ENCODE peak calls at places on chromosomes 13 and 19, in ten cellular contexts. F, E, V, B, T, P, N, A, K and R are unnamed samples.

GRCh38 chr13:62510906-62511655 is 1095.4 kb upstream of the PCDH20 start:
- DNase-seq in F (no peak), E (no peak), V (no peak), B (peak; percentile 4), T (no peak), P (no peak), N (no peak), A (no peak), K (no peak), R (no peak)

GRCh38 chr13:40895715-40896184 is 106.3 kb downstream of the SLC25A15 start:
- DNase-seq in F (no peak), E (no peak), V (no peak), B (no peak), T (no peak), P (no peak), N (no peak), A (no peak), K (no peak), R (no peak)

GRCh38 chr19:47446534-47447469 is 24.9 kb downstream of the SLC8A2 start:
- DNase-seq in F (no peak), E (no peak), V (no peak), B (no peak), T (no peak), P (no peak), N (peak; percentile 94), A (no peak), K (no peak), R (no peak)

GRCh38 chr13:97387487-97388353 is 46.2 kb upstream of the RAP2A start:
- DNase-seq in F (no peak), E (no peak), V (no peak), B (no peak), T (peak; percentile 84), P (no peak), N (no peak), A (no peak), K (no peak), R (no peak)

GRCh38 chr19:43804443-43804842 is 2.2 kb upstream of the LYPD5 start:
- DNase-seq in F (no peak), E (no peak), V (no peak), B (no peak), T (peak; percentile 36), P (no peak), N (no peak), A (no peak), K (no peak), R (no peak)

GRCh38 chr13:98729526-98730057 is 22.9 kb downstream of the SLC15A1 start:
- DNase-seq in F (no peak), E (no peak), V (no peak), B (no peak), T (no peak), P (no peak), N (no peak), A (no peak), K (no peak), R (no peak)

GRCh38 chr13:32261567-32261966 is 53.6 kb downstream of the ZAR1L start:
- DNase-seq in F (no peak), E (peak; percentile 86), V (peak; percentile 91), B (peak; percentile 90), T (peak; percentile 87), P (no peak), N (no peak), A (no peak), K (peak; percentile 79), R (peak; percentile 44)

GRCh38 chr13:22243519-22244197 is 572.8 kb downstream of the FGF9 start:
- DNase-seq in F (no peak), E (no peak), V (no peak), B (no peak), T (no peak), P (no peak), N (no peak), A (no peak), K (no peak), R (no peak)

DNA sequence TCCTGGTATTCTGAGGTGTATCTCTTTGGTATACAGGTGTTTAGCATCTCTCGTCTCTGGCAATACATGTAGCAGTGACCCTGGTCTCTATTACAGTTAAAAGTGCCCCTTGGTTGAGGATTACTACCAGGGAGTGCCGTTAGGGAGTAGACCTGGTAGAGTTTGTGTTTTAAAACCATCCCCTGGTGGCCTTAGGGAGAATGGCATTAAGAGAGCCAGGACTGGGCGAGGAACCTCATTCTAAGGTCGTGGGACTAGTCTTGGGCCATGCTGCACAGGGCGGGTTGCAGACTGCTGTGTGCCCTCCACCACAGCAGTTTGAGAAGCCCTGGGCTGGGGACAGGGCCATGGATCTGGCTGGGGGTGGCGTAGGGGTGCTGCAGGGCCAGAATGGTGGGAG is 35.0 kb downstream of the B3GLCT start:
- DNase-seq in F (peak; percentile 27), E (no peak), V (no peak), B (no peak), T (no peak), P (no peak), N (peak; percentile 11), A (no peak), K (no peak), R (no peak)
- TF ChIP-seq CTCF in F (peak; percentile 45), E (peak; percentile 52), V (peak; percentile 39), B (no peak), T (no peak), P (peak; percentile 63), N (no peak), A (peak; percentile 31), K (no peak), R (peak; percentile 53)

DNA sequence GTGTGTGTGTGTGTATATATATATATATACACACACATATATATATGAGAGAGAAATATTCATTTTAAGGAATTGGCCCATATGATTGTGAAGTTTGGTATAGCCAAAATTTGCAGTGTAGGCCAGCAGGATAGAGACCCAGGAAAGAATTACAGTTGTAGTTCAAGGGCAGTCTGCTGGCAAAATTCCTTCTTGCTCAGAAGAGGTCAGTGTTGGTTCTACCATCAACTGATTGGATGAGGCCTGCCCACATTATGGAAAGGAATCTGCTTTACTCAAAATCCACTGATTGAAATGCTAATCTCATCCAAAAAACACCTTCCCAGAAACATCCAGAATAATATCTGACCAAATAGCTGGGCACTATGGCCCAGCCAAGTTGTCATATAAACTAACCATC is 24.0 kb downstream of the RNF6 start:
- DNase-seq in F (no peak), E (no peak), V (no peak), B (no peak), T (no peak), P (no peak), N (no peak), A (no peak), K (no peak), R (no peak)
- TF ChIP-seq CTCF in F (no peak), E (no peak), V (no peak), B (no peak), T (no peak), P (no peak), N (no peak), A (no peak), K (no peak), R (no peak)

DNA sequence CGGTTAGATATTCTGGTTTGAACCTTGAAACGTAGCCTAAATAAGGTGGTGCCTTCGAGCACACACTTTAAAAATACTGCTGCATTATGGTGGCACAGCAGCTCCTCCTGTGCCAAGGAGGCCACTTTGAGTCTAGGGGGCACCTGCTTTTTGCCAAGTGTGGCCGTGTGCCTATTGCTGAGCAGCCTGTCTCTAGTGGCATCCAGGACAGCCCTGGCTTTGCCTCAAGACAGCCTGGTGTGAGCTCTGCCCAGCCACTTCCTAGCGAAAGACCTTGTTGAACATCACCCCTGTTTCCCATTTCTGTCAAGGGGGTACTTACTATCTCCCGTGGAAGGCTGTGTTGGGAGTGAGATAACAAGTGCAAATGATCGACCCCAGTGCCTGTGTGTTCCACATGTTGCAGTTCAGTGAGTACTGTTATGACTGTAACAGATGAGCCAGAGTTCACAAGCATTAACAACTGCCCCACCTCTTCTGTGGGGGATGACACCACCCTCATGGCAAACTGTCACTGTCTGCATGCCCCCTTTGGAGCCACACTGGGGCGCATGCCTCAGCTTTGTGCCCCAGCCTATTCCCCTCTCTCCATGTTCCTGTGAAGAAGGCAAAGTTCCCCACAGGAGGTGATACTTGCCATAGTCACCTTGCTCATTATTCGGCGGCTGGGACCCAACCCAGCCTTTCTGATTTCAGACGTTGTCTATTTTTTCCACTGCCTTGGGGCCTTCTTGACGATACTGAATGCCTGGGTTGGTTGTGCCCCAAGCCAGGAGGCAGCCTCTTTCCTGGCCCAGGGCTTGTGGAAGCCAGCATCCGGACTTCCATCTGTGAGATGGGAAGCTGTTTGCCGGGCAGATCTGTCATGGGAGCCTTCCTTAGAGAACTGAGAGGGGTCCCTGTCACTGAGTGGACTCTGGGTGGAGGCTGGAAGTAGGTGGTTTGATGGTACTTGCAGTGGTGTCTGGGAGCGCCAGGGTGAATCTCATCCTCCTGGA is 5.4 kb downstream of the GATAD2A start:
- DNase-seq in F (no peak), E (no peak), V (no peak), B (no peak), T (no peak), P (no peak), N (no peak), A (no peak), K (no peak), R (no peak)
- TF ChIP-seq CTCF in F (peak; percentile 19), E (no peak), V (no peak), B (no peak), T (no peak), P (no peak), N (no peak), A (no peak), K (no peak), R (no peak)

GRCh38 chr13:20058476-20058875 is 99.9 kb downstream of the ZMYM2 start:
- DNase-seq in F (no peak), E (no peak), V (no peak), B (no peak), T (no peak), P (no peak), N (no peak), A (no peak), K (no peak), R (no peak)

GRCh38 chr13:20053891-20054290 is 95.4 kb downstream of the ZMYM2 start:
- DNase-seq in F (no peak), E (no peak), V (no peak), B (no peak), T (no peak), P (no peak), N (no peak), A (no peak), K (no peak), R (no peak)

GRCh38 chr13:20057214-20057613 is 98.7 kb downstream of the ZMYM2 start:
- DNase-seq in F (no peak), E (no peak), V (no peak), B (no peak), T (no peak), P (no peak), N (no peak), A (no peak), K (no peak), R (no peak)

GRCh38 chr13:20054586-20054985 is 96.1 kb downstream of the ZMYM2 start:
- DNase-seq in F (no peak), E (no peak), V (no peak), B (no peak), T (no peak), P (no peak), N (no peak), A (no peak), K (no peak), R (no peak)

GRCh38 chr13:20057963-20058362 is 99.4 kb downstream of the ZMYM2 start:
- DNase-seq in F (no peak), E (no peak), V (peak; percentile 8), B (no peak), T (no peak), P (no peak), N (no peak), A (no peak), K (no peak), R (no peak)
- TF ChIP-seq CTCF in F (peak; percentile 37), E (peak; percentile 2), V (peak; percentile 31), B (no peak), T (no peak), P (peak; percentile 71), N (no peak), A (no peak), K (no peak), R (no peak)